ENCODE peak calls at places on chromosomes 13 and 19, in ten cellular contexts. One of them, this sample, is unnamed.
A peak's percentile ranks its signal among the peaks of the same experiment; 100 is the strongest.

GRCh38 chr19:33621811-33622504 is at the start of gene CHST8:
- DNase-seq in fibroblast of pulmonary artery: peak; percentile 16
- DNase-seq in thyroid gland: peak; percentile 13
- DNase-seq in brain microvascular endothelial cell: no peak
- DNase-seq in SK-N-SH: peak; percentile 93
- DNase-seq in fibroblast of lung: no peak
- DNase-seq in Panc1: no peak
- DNase-seq in heart left ventricle: peak; percentile 39
- DNase-seq in GM06990: no peak
- DNase-seq in PC-9: no peak
- DNase-seq in this sample: no peak

GRCh38 chr19:3210347-3211017 is 14.0 kb upstream of the CELF5 start:
- DNase-seq in Panc1: peak; percentile 30
- DNase-seq in fibroblast of pulmonary artery: peak; percentile 33
- DNase-seq in brain microvascular endothelial cell: peak; percentile 22
- DNase-seq in SK-N-SH: peak; percentile 90
- DNase-seq in GM06990: peak; percentile 56
- DNase-seq in thyroid gland: peak; percentile 36
- DNase-seq in fibroblast of lung: peak; percentile 9
- DNase-seq in heart left ventricle: no peak
- DNase-seq in PC-9: peak; percentile 34
- DNase-seq in this sample: no peak

GRCh38 chr13:59126474-59126873 is 1037.3 kb downstream of the DIAPH3 start:
- DNase-seq in thyroid gland: no peak
- DNase-seq in fibroblast of lung: no peak
- DNase-seq in SK-N-SH: no peak
- DNase-seq in fibroblast of pulmonary artery: no peak
- DNase-seq in heart left ventricle: no peak
- DNase-seq in PC-9: no peak
- DNase-seq in Panc1: no peak
- DNase-seq in brain microvascular endothelial cell: no peak
- DNase-seq in GM06990: no peak
- DNase-seq in this sample: no peak

GRCh38 chr19:34173145-34173956 is 1.0 kb downstream of the LSM14A start:
- DNase-seq in PC-9: peak; percentile 70
- DNase-seq in Panc1: no peak
- DNase-seq in thyroid gland: peak; percentile 76
- DNase-seq in brain microvascular endothelial cell: no peak
- DNase-seq in fibroblast of lung: peak; percentile 41
- DNase-seq in heart left ventricle: peak; percentile 17
- DNase-seq in SK-N-SH: peak; percentile 36
- DNase-seq in fibroblast of pulmonary artery: peak; percentile 55
- DNase-seq in GM06990: peak; percentile 43
- DNase-seq in this sample: no peak

GRCh38 chr19:49999371-50000010 is 25.7 kb downstream of the VRK3 start:
- DNase-seq in Panc1: no peak
- DNase-seq in SK-N-SH: no peak
- DNase-seq in fibroblast of pulmonary artery: peak; percentile 18
- DNase-seq in GM06990: no peak
- DNase-seq in thyroid gland: no peak
- DNase-seq in heart left ventricle: no peak
- DNase-seq in fibroblast of lung: no peak
- DNase-seq in brain microvascular endothelial cell: no peak
- DNase-seq in PC-9: no peak
- DNase-seq in this sample: no peak

GRCh38 chr19:50520822-50521465 is 7.2 kb upstream of the ASPDH start:
- DNase-seq in fibroblast of lung: no peak
- DNase-seq in GM06990: no peak
- DNase-seq in brain microvascular endothelial cell: no peak
- DNase-seq in fibroblast of pulmonary artery: no peak
- DNase-seq in PC-9: no peak
- DNase-seq in SK-N-SH: no peak
- DNase-seq in Panc1: no peak
- DNase-seq in heart left ventricle: no peak
- DNase-seq in thyroid gland: no peak
- DNase-seq in this sample: no peak

GRCh38 chr19:31350693-31351211 is 1.5 kb upstream of the TSHZ3 start:
- DNase-seq in fibroblast of pulmonary artery: peak; percentile 56
- DNase-seq in PC-9: no peak
- DNase-seq in Panc1: no peak
- DNase-seq in brain microvascular endothelial cell: peak; percentile 22
- DNase-seq in heart left ventricle: peak; percentile 62
- DNase-seq in SK-N-SH: peak; percentile 87
- DNase-seq in thyroid gland: peak; percentile 64
- DNase-seq in GM06990: no peak
- DNase-seq in fibroblast of lung: peak; percentile 53
- DNase-seq in this sample: no peak

GRCh38 chr19:51660975-51661600 is 14.5 kb upstream of the SIGLEC14 start:
- DNase-seq in heart left ventricle: peak; percentile 76
- DNase-seq in thyroid gland: peak; percentile 61
- DNase-seq in brain microvascular endothelial cell: peak; percentile 77
- DNase-seq in GM06990: no peak
- DNase-seq in SK-N-SH: peak; percentile 61
- DNase-seq in Panc1: no peak
- DNase-seq in fibroblast of pulmonary artery: peak; percentile 88
- DNase-seq in PC-9: peak; percentile 72
- DNase-seq in fibroblast of lung: peak; percentile 79
- DNase-seq in this sample: peak; percentile 38

GRCh38 chr13:98201178-98201577 is 24.1 kb upstream of the RNF113B start:
- DNase-seq in brain microvascular endothelial cell: no peak
- DNase-seq in SK-N-SH: no peak
- DNase-seq in fibroblast of lung: no peak
- DNase-seq in heart left ventricle: no peak
- DNase-seq in Panc1: no peak
- DNase-seq in thyroid gland: no peak
- DNase-seq in fibroblast of pulmonary artery: no peak
- DNase-seq in GM06990: no peak
- DNase-seq in PC-9: no peak
- DNase-seq in this sample: no peak

GRCh38 chr13:98202026-98202425 is 25.0 kb upstream of the RNF113B start:
- DNase-seq in SK-N-SH: no peak
- DNase-seq in fibroblast of lung: no peak
- DNase-seq in fibroblast of pulmonary artery: no peak
- DNase-seq in heart left ventricle: no peak
- DNase-seq in thyroid gland: peak; percentile 38
- DNase-seq in GM06990: no peak
- DNase-seq in Panc1: no peak
- DNase-seq in brain microvascular endothelial cell: no peak
- DNase-seq in PC-9: no peak
- DNase-seq in this sample: no peak

GRCh38 chr13:98206946-98207345 is 29.9 kb upstream of the RNF113B start:
- DNase-seq in Panc1: no peak
- DNase-seq in brain microvascular endothelial cell: peak; percentile 91
- DNase-seq in PC-9: no peak
- DNase-seq in fibroblast of lung: peak; percentile 88
- DNase-seq in fibroblast of pulmonary artery: peak; percentile 78
- DNase-seq in GM06990: no peak
- DNase-seq in thyroid gland: no peak
- DNase-seq in heart left ventricle: no peak
- DNase-seq in SK-N-SH: no peak
- DNase-seq in this sample: no peak

GRCh38 chr13:98204546-98204945 is 27.5 kb upstream of the RNF113B start:
- DNase-seq in fibroblast of pulmonary artery: no peak
- DNase-seq in heart left ventricle: no peak
- DNase-seq in SK-N-SH: no peak
- DNase-seq in brain microvascular endothelial cell: no peak
- DNase-seq in PC-9: no peak
- DNase-seq in Panc1: no peak
- DNase-seq in fibroblast of lung: no peak
- DNase-seq in GM06990: no peak
- DNase-seq in thyroid gland: no peak
- DNase-seq in this sample: no peak

DNA sequence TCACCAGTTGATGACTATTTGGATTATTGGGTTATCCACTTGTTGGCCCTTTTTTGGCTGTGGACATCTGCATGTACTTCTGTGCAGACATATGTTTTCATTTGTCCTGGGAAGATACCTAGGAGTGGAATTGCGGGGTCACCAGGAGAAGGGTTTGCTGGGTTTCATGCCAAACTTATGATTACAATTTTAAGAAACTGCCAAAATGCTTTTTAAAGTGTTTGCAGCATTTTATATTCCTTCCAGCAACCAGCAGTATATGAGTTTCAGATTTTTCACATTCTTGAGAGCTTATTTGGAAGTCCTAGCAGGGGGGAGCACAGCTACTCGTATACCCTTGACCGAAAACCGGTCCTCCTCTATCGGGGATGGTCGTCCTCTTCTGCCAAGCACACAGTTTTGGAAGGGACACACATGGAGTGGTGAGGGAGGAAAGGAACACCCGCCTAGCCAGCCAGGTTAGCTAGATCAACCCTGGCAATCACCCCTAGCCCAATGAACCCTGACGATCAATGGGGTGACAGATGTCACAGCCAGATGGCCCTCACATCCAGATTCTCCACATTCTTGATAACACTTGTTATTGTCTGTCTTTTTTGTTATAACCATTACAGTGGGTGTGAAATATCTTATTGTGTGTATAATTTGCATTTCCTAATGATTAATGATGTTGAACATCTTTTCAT is 26.7 kb upstream of the RNF113B start:
- DNase-seq in brain microvascular endothelial cell: no peak
- DNase-seq in GM06990: no peak
- DNase-seq in PC-9: no peak
- DNase-seq in fibroblast of pulmonary artery: no peak
- DNase-seq in fibroblast of lung: no peak
- DNase-seq in SK-N-SH: no peak
- DNase-seq in heart left ventricle: no peak
- DNase-seq in thyroid gland: no peak
- DNase-seq in Panc1: no peak
- DNase-seq in this sample: no peak
- TF ChIP-seq CTCF in brain microvascular endothelial cell: no peak
- TF ChIP-seq CTCF in GM06990: no peak
- TF ChIP-seq CTCF in PC-9: no peak
- TF ChIP-seq CTCF in fibroblast of pulmonary artery: no peak
- TF ChIP-seq CTCF in fibroblast of lung: no peak
- TF ChIP-seq CTCF in SK-N-SH: no peak
- TF ChIP-seq CTCF in heart left ventricle: no peak
- TF ChIP-seq CTCF in thyroid gland: no peak
- TF ChIP-seq CTCF in Panc1: no peak
- TF ChIP-seq CTCF in this sample: no peak

GRCh38 chr19:47447470-47448359 is 24.0 kb downstream of the SLC8A2 start:
- DNase-seq in PC-9: peak; percentile 35
- DNase-seq in SK-N-SH: peak; percentile 97
- DNase-seq in thyroid gland: no peak
- DNase-seq in fibroblast of lung: peak; percentile 31
- DNase-seq in GM06990: no peak
- DNase-seq in heart left ventricle: no peak
- DNase-seq in brain microvascular endothelial cell: peak; percentile 23
- DNase-seq in Panc1: no peak
- DNase-seq in fibroblast of pulmonary artery: peak; percentile 49
- DNase-seq in this sample: no peak

GRCh38 chr19:47448360-47448727 is 23.3 kb downstream of the SLC8A2 start:
- DNase-seq in SK-N-SH: no peak
- DNase-seq in thyroid gland: no peak
- DNase-seq in brain microvascular endothelial cell: no peak
- DNase-seq in fibroblast of lung: no peak
- DNase-seq in heart left ventricle: no peak
- DNase-seq in fibroblast of pulmonary artery: no peak
- DNase-seq in GM06990: no peak
- DNase-seq in Panc1: no peak
- DNase-seq in PC-9: no peak
- DNase-seq in this sample: no peak

GRCh38 chr19:47445937-47446402 is 25.7 kb downstream of the SLC8A2 start:
- DNase-seq in brain microvascular endothelial cell: no peak
- DNase-seq in SK-N-SH: peak; percentile 89
- DNase-seq in heart left ventricle: no peak
- DNase-seq in GM06990: peak; percentile 48
- DNase-seq in fibroblast of lung: no peak
- DNase-seq in PC-9: peak; percentile 33
- DNase-seq in Panc1: no peak
- DNase-seq in thyroid gland: peak; percentile 54
- DNase-seq in fibroblast of pulmonary artery: peak; percentile 50
- DNase-seq in this sample: no peak

GRCh38 chr19:47445527-47445926 is 26.2 kb downstream of the SLC8A2 start:
- DNase-seq in fibroblast of pulmonary artery: no peak
- DNase-seq in brain microvascular endothelial cell: no peak
- DNase-seq in SK-N-SH: no peak
- DNase-seq in fibroblast of lung: no peak
- DNase-seq in Panc1: no peak
- DNase-seq in GM06990: no peak
- DNase-seq in heart left ventricle: no peak
- DNase-seq in thyroid gland: no peak
- DNase-seq in PC-9: no peak
- DNase-seq in this sample: no peak

DNA sequence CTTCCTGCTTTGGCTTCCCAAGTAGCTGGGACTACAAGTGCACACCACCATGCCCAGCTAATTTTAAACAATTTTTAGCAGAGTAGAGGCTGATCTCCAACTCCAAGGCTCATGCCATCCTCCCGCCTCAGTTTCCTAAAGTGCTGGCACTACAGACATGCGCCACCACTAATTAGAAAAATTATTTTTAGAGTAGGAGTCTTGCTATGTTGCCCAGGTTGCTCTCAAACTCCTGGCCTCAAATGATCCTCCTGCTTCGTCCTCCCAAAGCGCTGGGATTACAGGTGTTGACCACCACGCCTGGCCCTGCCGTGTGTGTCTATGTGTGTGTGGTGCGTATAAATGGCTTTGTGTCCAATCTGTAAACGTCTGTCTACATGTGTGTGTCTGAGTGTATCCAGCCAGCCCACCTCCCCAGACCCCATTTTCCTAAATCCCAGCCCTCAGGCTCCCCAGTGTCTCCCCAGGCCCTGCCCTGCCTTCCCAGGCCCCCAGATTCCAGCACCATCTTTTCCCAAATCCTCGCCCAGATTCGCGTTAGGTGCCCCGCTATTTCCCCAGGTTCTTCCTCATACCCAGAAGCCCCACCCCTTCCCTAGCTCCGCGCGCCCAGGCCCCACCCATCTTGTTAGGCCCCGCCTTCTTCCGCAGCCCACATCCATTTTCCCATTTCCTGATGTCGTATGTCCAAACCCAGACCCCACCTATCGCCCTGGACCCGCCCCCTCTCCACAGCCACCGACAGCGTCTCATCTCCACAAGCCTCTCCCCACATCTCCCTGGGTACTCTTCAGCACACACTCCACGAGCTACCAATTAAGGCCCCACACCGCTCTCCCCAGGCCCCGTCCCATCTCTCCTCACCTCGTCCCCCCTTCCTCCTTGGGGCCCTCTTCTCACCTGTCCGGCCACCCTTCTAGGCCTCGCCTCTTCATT is 24.9 kb downstream of the SLC8A2 start:
- DNase-seq in SK-N-SH: peak; percentile 90
- DNase-seq in PC-9: peak; percentile 31
- DNase-seq in fibroblast of pulmonary artery: peak; percentile 15
- DNase-seq in heart left ventricle: no peak
- DNase-seq in fibroblast of lung: no peak
- DNase-seq in GM06990: no peak
- DNase-seq in brain microvascular endothelial cell: no peak
- DNase-seq in thyroid gland: no peak
- DNase-seq in Panc1: no peak
- DNase-seq in this sample: no peak
- H3K4me3 ChIP-seq in SK-N-SH: peak overlapping the region; percentile 46
- H3K4me3 ChIP-seq in PC-9: no peak overlapping the region
- H3K4me3 ChIP-seq in fibroblast of pulmonary artery: no peak overlapping the region
- H3K4me3 ChIP-seq in heart left ventricle: no peak overlapping the region
- H3K4me3 ChIP-seq in fibroblast of lung: no peak overlapping the region
- H3K4me3 ChIP-seq in GM06990: no peak overlapping the region
- H3K4me3 ChIP-seq in brain microvascular endothelial cell: no peak overlapping the region
- H3K4me3 ChIP-seq in thyroid gland: no peak overlapping the region
- H3K4me3 ChIP-seq in Panc1: no peak overlapping the region
- H3K4me3 ChIP-seq in this sample: no peak overlapping the region

DNA sequence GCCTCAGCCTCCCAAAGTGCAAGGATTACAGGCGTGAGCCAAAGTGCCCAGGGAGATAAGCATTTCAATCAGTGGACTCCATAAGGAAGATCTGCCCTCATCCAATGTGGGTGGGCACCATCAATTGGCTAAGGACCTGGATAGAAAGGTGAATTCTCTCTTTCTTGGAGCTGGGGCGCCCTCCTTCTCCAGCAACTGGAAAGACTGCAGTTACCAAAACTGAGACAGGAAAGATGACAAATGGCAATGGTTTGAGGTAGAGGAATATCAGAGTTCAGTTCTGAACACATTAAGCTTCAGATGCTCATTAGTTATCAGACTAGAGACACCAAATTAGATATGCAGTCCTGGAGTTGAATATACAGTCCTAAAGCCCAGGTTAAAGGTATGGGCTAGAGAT is 10.5 kb upstream of the ELF1 start:
- DNase-seq in thyroid gland: no peak
- DNase-seq in fibroblast of pulmonary artery: no peak
- DNase-seq in fibroblast of lung: no peak
- DNase-seq in heart left ventricle: no peak
- DNase-seq in brain microvascular endothelial cell: no peak
- DNase-seq in PC-9: no peak
- DNase-seq in GM06990: no peak
- DNase-seq in SK-N-SH: no peak
- DNase-seq in Panc1: no peak
- DNase-seq in this sample: no peak
- TF ChIP-seq CTCF in thyroid gland: no peak
- TF ChIP-seq CTCF in fibroblast of pulmonary artery: no peak
- TF ChIP-seq CTCF in fibroblast of lung: no peak
- TF ChIP-seq CTCF in heart left ventricle: no peak
- TF ChIP-seq CTCF in brain microvascular endothelial cell: peak; percentile 8
- TF ChIP-seq CTCF in PC-9: no peak
- TF ChIP-seq CTCF in GM06990: no peak
- TF ChIP-seq CTCF in SK-N-SH: no peak
- TF ChIP-seq CTCF in Panc1: peak; percentile 24
- TF ChIP-seq CTCF in this sample: peak; percentile 18

DNA sequence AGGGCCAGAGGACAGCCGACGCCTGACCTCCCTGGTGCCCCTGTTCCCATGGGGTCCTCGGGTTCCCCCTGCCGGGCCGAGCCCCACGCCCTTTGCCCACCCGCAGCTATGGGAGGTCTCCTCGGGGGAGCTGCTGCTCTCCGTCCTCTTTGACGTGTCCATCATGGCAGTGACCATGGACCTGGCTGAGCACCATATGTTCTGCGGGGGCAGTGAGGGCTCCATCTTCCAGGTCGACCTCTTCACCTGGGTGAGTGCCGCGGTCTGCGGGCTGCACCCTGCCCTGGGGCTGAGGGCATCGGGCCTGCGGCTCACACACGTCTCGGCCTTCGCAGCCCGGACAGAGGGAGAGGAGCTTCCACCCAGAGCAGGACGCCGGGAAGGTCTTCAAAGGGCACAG is 6.6 kb downstream of the WDR18 start:
- DNase-seq in Panc1: no peak
- DNase-seq in fibroblast of lung: no peak
- DNase-seq in heart left ventricle: no peak
- DNase-seq in brain microvascular endothelial cell: no peak
- DNase-seq in fibroblast of pulmonary artery: no peak
- DNase-seq in GM06990: no peak
- DNase-seq in SK-N-SH: no peak
- DNase-seq in thyroid gland: no peak
- DNase-seq in PC-9: no peak
- DNase-seq in this sample: no peak
- H3K4me3 ChIP-seq in Panc1: no peak overlapping the region
- H3K4me3 ChIP-seq in fibroblast of lung: no peak overlapping the region
- H3K4me3 ChIP-seq in heart left ventricle: no peak overlapping the region
- H3K4me3 ChIP-seq in brain microvascular endothelial cell: no peak overlapping the region
- H3K4me3 ChIP-seq in fibroblast of pulmonary artery: no peak overlapping the region
- H3K4me3 ChIP-seq in GM06990: no peak overlapping the region
- H3K4me3 ChIP-seq in SK-N-SH: no peak overlapping the region
- H3K4me3 ChIP-seq in thyroid gland: no peak overlapping the region
- H3K4me3 ChIP-seq in PC-9: no peak overlapping the region
- H3K4me3 ChIP-seq in this sample: no peak overlapping the region